ENCODE peak calls at places on chromosomes 12 and 14, in nine cellular contexts. B, M, W, L, G, Q, A, Y and N are unnamed samples.

GRCh38 chr12:71639341-71639760 is 24.3 kb downstream of the ZFC3H1 start:
- DNase-seq in L (no peak), W (no peak), G (no peak), Q (no peak), Y (no peak), A (peak; percentile 10), M (peak; percentile 37), B (no peak), N (no peak)

GRCh38 chr12:15712160-15712559 is 77.0 kb downstream of the EPS8 start:
- DNase-seq in Y (no peak), W (no peak), A (no peak), M (no peak), B (no peak), G (no peak), Q (no peak), L (no peak), N (no peak)

GRCh38 chr12:56633465-56634241 is 3.5 kb upstream of the BAZ2A start:
- DNase-seq in Q (no peak), M (no peak), A (no peak), L (no peak), Y (no peak), B (no peak), W (no peak), G (no peak), N (no peak)

GRCh38 chr14:100348779-100349708 is 25.9 kb downstream of the SLC25A47 start:
- DNase-seq in Y (no peak), Q (no peak), M (no peak), W (no peak), B (no peak), G (no peak), A (no peak), L (no peak), N (no peak)

GRCh38 chr12:131795688-131796410 is 32.3 kb upstream of the MMP17 start:
- DNase-seq in G (no peak), A (no peak), B (no peak), L (no peak), M (peak; percentile 61), Q (no peak), Y (no peak), W (no peak), N (no peak)

GRCh38 chr12:132718644-132719043 is 8.0 kb downstream of the PGAM5 start:
- DNase-seq in M (no peak), W (no peak), Y (no peak), L (no peak), G (no peak), B (no peak), A (no peak), Q (no peak), N (no peak)

GRCh38 chr14:69360438-69361108 is 37.5 kb downstream of the ERH start:
- DNase-seq in W (no peak), L (no peak), Q (no peak), G (no peak), Y (no peak), B (no peak), A (no peak), M (no peak), N (no peak)

GRCh38 chr12:94418517-94418916 is 41.1 kb downstream of the CEP83 start:
- DNase-seq in B (no peak), W (no peak), Q (no peak), L (no peak), G (no peak), Y (no peak), A (no peak), M (no peak), N (no peak)

GRCh38 chr12:130955238-130955816 is 1.6 kb downstream of the ADGRD1 start:
- DNase-seq in A (no peak), L (no peak), G (no peak), Q (no peak), B (no peak), M (no peak), Y (no peak), W (no peak), N (no peak)

GRCh38 chr14:57921377-57921776 is 55.5 kb upstream of the SLC35F4 start:
- DNase-seq in M (no peak), Y (no peak), L (no peak), B (no peak), G (no peak), A (no peak), Q (no peak), W (no peak), N (no peak)

GRCh38 chr14:57918791-57919190 is 52.9 kb upstream of the SLC35F4 start:
- DNase-seq in A (no peak), G (no peak), B (no peak), L (no peak), W (no peak), Q (no peak), M (no peak), Y (no peak), N (no peak)
- TF ChIP-seq POLR2AphosphoS5 in A (no peak), G (no peak), B (no peak), L (no peak), W (no peak), Q (no peak), M (no peak), Y (no peak), N (no peak)

GRCh38 chr14:101761881-101762529 is 496 bp downstream of the PPP2R5C start:
- DNase-seq in M (peak; percentile 44), G (peak; percentile 59), A (peak; percentile 80), L (peak; percentile 56), Q (no peak), Y (peak; percentile 24), B (no peak), W (no peak), N (peak; percentile 85)

GRCh38 chr14:101761032-101761880 is at the start of gene PPP2R5C:
- DNase-seq in M (peak; percentile 92), Y (peak; percentile 83), L (peak; percentile 84), W (peak; percentile 81), Q (peak; percentile 22), A (peak; percentile 96), B (peak; percentile 62), G (peak; percentile 94), N (peak; percentile 96)

GRCh38 chr14:101758913-101759593 is 2.5 kb upstream of the PPP2R5C start:
- DNase-seq in A (no peak), B (no peak), Y (no peak), M (no peak), G (no peak), Q (no peak), W (no peak), L (no peak), N (no peak)

GRCh38 chr14:101762530-101763101 is 1.1 kb downstream of the PPP2R5C start:
- DNase-seq in W (no peak), A (no peak), Q (no peak), B (no peak), Y (no peak), M (no peak), G (no peak), L (no peak), N (no peak)

GRCh38 chr14:101760138-101761011 is 1.1 kb upstream of the PPP2R5C start:
- DNase-seq in Y (peak; percentile 99), W (peak; percentile 94), L (peak; percentile 91), G (peak; percentile 99), A (peak; percentile 95), M (peak; percentile 98), B (peak; percentile 94), Q (peak; percentile 94), N (peak; percentile 99)
- TF ChIP-seq POLR2AphosphoS5 in Y (no peak), W (no peak), L (no peak), G (peak; percentile 43), A (no peak), M (no peak), B (no peak), Q (no peak), N (no peak)

DNA sequence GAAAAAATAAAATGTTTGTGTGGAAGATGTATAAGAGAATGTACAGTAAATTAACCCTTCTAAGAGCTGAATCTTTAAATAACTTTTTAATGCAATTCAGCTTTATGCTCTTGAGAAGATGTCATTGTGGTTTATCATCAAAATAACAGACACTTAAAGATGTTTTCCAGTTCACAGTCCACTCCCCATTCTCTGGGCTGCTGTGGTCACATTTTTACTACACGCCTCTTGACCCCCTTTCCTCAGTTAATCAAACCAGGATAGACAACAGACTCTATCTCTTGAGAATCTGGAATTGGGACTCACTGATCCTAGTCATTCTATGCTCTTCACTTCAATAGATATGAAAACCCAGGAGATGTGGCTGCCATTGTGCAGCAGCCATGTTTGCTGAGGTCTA is 24.7 kb upstream of the OR6J1 start:
- DNase-seq in B (no peak), A (no peak), L (no peak), W (no peak), Q (no peak), M (no peak), G (no peak), Y (no peak), N (no peak)
- TF ChIP-seq POLR2AphosphoS5 in B (no peak), A (no peak), L (no peak), W (no peak), Q (no peak), M (no peak), G (no peak), Y (no peak), N (no peak)

GRCh38 chr12:6386038-6386437 is 2.1 kb downstream of the LTBR start:
- DNase-seq in M (no peak), W (no peak), Y (no peak), G (no peak), B (no peak), Q (no peak), L (no peak), A (no peak), N (no peak)

GRCh38 chr12:6382371-6382770 is 1.6 kb upstream of the LTBR start:
- DNase-seq in Y (no peak), L (no peak), W (no peak), B (no peak), G (no peak), Q (no peak), M (peak; percentile 44), A (no peak), N (no peak)

GRCh38 chr12:6386522-6386921 is 2.6 kb downstream of the LTBR start:
- DNase-seq in G (no peak), W (no peak), A (no peak), M (no peak), Q (no peak), L (no peak), B (no peak), Y (no peak), N (no peak)

GRCh38 chr12:6384499-6385436 is 806 bp downstream of the LTBR start:
- DNase-seq in W (no peak), M (no peak), G (peak; percentile 31), B (no peak), A (no peak), L (peak; percentile 66), Q (no peak), Y (no peak), N (no peak)

DNA sequence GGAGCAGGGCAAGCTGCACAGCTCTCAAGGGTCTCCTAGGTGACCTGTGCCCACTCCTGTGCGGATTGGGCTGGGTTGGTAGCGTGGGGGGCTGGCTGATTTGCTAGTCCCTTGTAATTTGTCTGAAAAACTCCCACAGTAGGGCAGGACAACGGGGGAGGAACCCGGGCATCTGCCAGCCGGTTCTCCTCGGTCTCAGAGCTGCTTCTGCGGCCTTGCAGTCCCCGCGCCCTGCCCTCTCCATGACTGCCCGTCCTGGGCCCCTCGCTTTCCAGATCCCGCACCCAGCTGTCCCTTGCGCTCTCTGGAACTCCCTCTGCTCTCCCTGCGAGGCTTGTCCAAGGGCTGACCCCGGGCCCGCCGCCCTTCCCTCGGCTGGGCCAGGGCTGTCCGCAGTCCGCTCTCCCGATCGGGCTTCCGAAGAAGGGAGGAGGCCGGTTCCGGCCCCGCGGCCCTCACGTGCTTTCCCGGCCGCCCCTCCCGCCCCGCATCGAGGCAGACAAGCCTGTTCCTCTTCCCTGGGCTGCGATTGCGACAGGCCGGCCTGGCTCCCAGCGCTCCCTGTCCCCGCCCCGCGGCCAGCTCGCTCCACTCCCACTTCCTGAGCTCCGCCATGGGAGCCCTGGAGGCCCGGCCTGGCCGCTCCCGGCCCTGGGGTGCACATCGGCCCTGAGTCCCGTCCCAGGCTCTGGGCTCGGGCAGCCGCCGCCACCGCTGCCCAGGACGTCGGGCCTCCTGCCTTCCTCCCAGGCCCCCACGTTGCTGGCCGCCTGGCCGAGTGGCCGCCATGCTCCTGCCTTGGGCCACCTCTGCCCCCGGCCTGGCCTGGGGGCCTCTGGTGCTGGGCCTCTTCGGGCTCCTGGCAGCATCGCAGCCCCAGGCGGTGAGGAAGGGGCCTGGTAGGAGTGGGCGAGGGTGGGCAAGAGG is at the start of gene LTBR:
- DNase-seq in G (peak; percentile 96), M (peak; percentile 83), B (no peak), Y (peak; percentile 89), A (no peak), Q (no peak), L (peak; percentile 82), W (peak; percentile 93), N (peak; percentile 99)
- TF ChIP-seq POLR2AphosphoS5 in G (peak; percentile 94), M (no peak), B (peak; percentile 68), Y (peak; percentile 72), A (no peak), Q (no peak), L (no peak), W (peak; percentile 87), N (peak; percentile 80)